ENCODE peak calls at places on chromosomes 3 and 15, in four cellular contexts. R is H9, X is mesendoderm, A is H1. P is an unnamed sample.

GRCh38 chr3:77525283-77525682 is 485.4 kb downstream of the ROBO2 start:
- DNase-seq in R (no peak), X (no peak), A (no peak), P (no peak)

GRCh38 chr15:74872702-74873035 is 496 bp downstream of the SCAMP2 start:
- DNase-seq in R (no peak), X (no peak), A (no peak), P (no peak)

GRCh38 chr3:156751461-156752025 is 74.6 kb upstream of the LEKR1 start:
- DNase-seq in R (peak), X (peak), A (peak), P (peak)

GRCh38 chr3:141307351-141308059 is 60.8 kb upstream of the ZBTB38 start:
- DNase-seq in R (no peak), X (no peak), A (no peak), P (no peak)

GRCh38 chr3:134161817-134162396 is 88.8 kb downstream of the RYK start:
- DNase-seq in R (peak), X (peak), A (peak), P (no peak)

GRCh38 chr15:34246276-34247010 is 21.6 kb downstream of the EMC4 start:
- DNase-seq in R (no peak), X (no peak), A (no peak), P (peak)

GRCh38 chr3:97996988-97997387 is 24.8 kb upstream of the RIOX2 start:
- DNase-seq in R (no peak), X (no peak), A (no peak), P (no peak)

GRCh38 chr3:48915296-48915695 is 3.3 kb upstream of the ARIH2 start:
- DNase-seq in R (no peak), X (no peak), A (no peak), P (peak)

GRCh38 chr3:71384393-71384792 is 199.1 kb downstream of the FOXP1 start:
- DNase-seq in R (no peak), X (peak), A (no peak), P (no peak)

GRCh38 chr3:71376499-71376898 is 207.0 kb downstream of the FOXP1 start:
- DNase-seq in R (no peak), X (no peak), A (no peak), P (no peak)

GRCh38 chr3:71378509-71378908 is 205.0 kb downstream of the FOXP1 start:
- DNase-seq in R (no peak), X (no peak), A (no peak), P (no peak)

GRCh38 chr3:71376911-71377310 is 206.6 kb downstream of the FOXP1 start:
- DNase-seq in R (no peak), X (no peak), A (no peak), P (no peak)

GRCh38 chr3:71380096-71380495 is 203.4 kb downstream of the FOXP1 start:
- DNase-seq in R (no peak), X (peak), A (no peak), P (peak)
- H4K5ac ChIP-seq in R (no peak), X (no peak), A (no peak), P (no peak)

GRCh38 chr15:70526974-70527325 is 236.4 kb downstream of the UACA start:
- DNase-seq in R (no peak), X (no peak), A (no peak), P (no peak)

GRCh38 chr15:70528270-70528706 is 235.1 kb downstream of the UACA start:
- DNase-seq in R (peak), X (peak), A (no peak), P (peak)

GRCh38 chr15:70530035-70530499 is 233.3 kb downstream of the UACA start:
- DNase-seq in R (no peak), X (no peak), A (no peak), P (no peak)

GRCh38 chr15:70530503-70530902 is 232.9 kb downstream of the UACA start:
- DNase-seq in R (no peak), X (no peak), A (no peak), P (no peak)

DNA sequence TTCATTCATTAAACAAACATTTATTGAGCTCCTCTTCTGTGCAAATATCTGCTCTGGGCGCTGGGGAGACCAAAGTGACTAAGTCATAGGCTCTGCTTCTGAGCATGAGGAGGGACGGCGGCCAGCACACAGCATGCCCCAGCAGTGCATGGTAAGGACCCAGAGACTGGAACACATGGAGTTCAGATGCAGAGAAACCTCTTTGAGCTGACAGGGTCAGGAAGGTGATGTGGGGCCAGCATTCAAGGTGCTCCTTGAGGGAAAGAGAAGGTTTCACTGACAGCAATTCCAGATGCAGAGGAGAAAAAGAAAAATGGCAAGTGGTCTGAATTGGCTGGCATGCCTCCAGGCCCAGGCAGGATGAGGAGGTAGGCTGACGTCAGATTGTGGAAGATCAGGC is 234.5 kb downstream of the UACA start:
- DNase-seq in R (no peak), X (no peak), A (no peak), P (no peak)
- H4K5ac ChIP-seq in R (no peak), X (no peak), A (no peak), P (no peak)

DNA sequence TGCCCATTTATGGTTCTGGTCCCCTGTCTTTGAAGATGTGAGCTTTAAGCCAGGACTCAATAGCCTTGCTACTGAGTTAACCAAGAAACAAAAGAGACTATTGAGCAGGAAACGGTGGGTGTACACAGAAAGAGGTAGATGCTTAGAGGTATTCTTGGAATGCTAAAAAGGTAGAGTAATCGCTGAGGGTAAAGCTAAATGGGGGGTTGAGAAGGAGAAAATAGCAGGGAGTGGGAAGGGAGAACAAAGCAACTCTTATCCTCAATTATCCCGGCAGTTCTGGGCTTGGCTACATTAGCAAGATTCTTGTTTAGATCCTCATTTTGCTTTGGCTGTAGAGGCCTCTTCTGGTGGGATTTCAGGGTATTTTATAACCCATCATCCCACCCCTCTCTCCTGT is 234.5 kb upstream of the CCDC54 start:
- DNase-seq in R (no peak), X (peak), A (no peak), P (no peak)
- H4K5ac ChIP-seq in R (no peak), X (no peak), A (no peak), P (no peak)

GRCh38 chr3:73475175-73475574 is 149.6 kb downstream of the PDZRN3 start:
- DNase-seq in R (no peak), X (no peak), A (no peak), P (no peak)

GRCh38 chr3:73481888-73482287 is 142.9 kb downstream of the PDZRN3 start:
- DNase-seq in R (no peak), X (peak), A (no peak), P (no peak)

GRCh38 chr3:73475717-73476116 is 149.0 kb downstream of the PDZRN3 start:
- DNase-seq in R (no peak), X (peak), A (no peak), P (no peak)

GRCh38 chr3:73480187-73480672 is 144.5 kb downstream of the PDZRN3 start:
- DNase-seq in R (no peak), X (no peak), A (no peak), P (no peak)

DNA sequence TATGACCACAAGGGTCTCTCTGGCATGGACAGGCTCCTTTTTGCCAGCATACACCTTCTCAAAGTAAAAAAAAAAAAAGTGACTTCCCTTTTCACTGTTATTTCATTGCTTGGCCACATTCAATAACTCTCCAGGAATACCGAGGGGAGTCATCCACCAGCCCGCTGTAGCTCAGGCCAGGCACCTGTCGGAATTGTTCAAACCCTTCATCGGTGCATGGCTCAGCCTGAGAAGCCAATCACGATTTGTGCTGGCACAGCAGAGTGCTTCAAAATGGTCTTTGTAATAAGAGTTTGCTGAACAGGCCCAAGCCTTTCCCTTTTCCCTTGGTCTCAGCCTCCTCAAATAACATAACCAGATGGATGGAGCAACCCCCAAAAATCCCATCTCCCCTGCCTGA is 145.4 kb downstream of the PDZRN3 start:
- DNase-seq in R (no peak), X (no peak), A (no peak), P (no peak)
- H4K5ac ChIP-seq in R (no peak), X (no peak), A (no peak), P (no peak)

GRCh38 chr3:169324454-169324789 is 339.1 kb downstream of the MECOM start:
- DNase-seq in R (no peak), X (no peak), A (no peak), P (no peak)

GRCh38 chr3:169325821-169326220 is 337.7 kb downstream of the MECOM start:
- DNase-seq in R (no peak), X (no peak), A (no peak), P (no peak)

GRCh38 chr3:169328471-169328870 is 335.0 kb downstream of the MECOM start:
- DNase-seq in R (no peak), X (no peak), A (no peak), P (no peak)

GRCh38 chr3:169323580-169324453 is 339.7 kb downstream of the MECOM start:
- DNase-seq in R (no peak), X (peak), A (no peak), P (peak)

GRCh38 chr3:169327969-169328368 is 335.5 kb downstream of the MECOM start:
- DNase-seq in R (no peak), X (no peak), A (no peak), P (no peak)
- H4K5ac ChIP-seq in R (no peak), X (no peak), A (no peak), P (no peak)

GRCh38 chr3:131353946-131354345 is 27.6 kb upstream of the NUDT16 start:
- DNase-seq in R (no peak), X (no peak), A (no peak), P (no peak)
- H4K5ac ChIP-seq in R (no peak), X (no peak), A (no peak), P (no peak)